ENCODE peak calls at places on chromosomes 5 and 9, in nine cellular contexts. P is foreskin fibroblast, Z is sigmoid colon, R is gastrocnemius medialis, B is left ventricle myocardium inferior, Q is prostate gland, J is mammary epithelial cell, V is pancreas, Y is mucosa of descending colon. X is an unnamed sample.
A peak's percentile ranks its signal among the peaks of the same experiment; 100 is the strongest.

GRCh38 chr9:20884985-20885593 is 146.4 kb downstream of the HACD4 start:
- DNase-seq in Q (peak; percentile 15), V (peak; percentile 44), Y (peak; percentile 86), P (peak; percentile 66), Z (peak; percentile 69), R (no peak), B (peak; percentile 21), J (peak; percentile 37), X (no peak)

GRCh38 chr9:14692536-14692917 is 705 bp downstream of the ZDHHC21 start:
- DNase-seq in Y (no peak), Q (no peak), Z (no peak), R (no peak), B (no peak), V (no peak), J (no peak), P (peak; percentile 29), X (no peak)

GRCh38 chr9:94870793-94871558 is 144.5 kb downstream of the AOPEP start:
- DNase-seq in Q (no peak), Z (no peak), J (peak; percentile 54), B (peak; percentile 65), V (no peak), P (peak; percentile 44), Y (no peak), R (peak; percentile 75), X (no peak)

GRCh38 chr5:42843675-42844292 is 32.1 kb upstream of the SELENOP start:
- DNase-seq in R (no peak), Z (no peak), Y (no peak), P (no peak), J (no peak), B (no peak), V (no peak), Q (no peak), X (no peak)

GRCh38 chr9:127942152-127943010 is 4.7 kb upstream of the DPM2 start:
- DNase-seq in R (peak; percentile 54), P (peak; percentile 84), Y (peak; percentile 53), B (peak; percentile 71), Z (peak; percentile 91), V (no peak), Q (peak; percentile 53), J (peak; percentile 30), X (no peak)

GRCh38 chr5:851553-851952 is 767 bp upstream of the ZDHHC11 start:
- DNase-seq in Q (no peak), Z (peak; percentile 40), Y (no peak), R (no peak), J (no peak), V (no peak), B (peak; percentile 9), P (no peak), X (no peak)

GRCh38 chr5:125712397-125712796 is 710.8 kb upstream of the GRAMD2B start:
- DNase-seq in V (no peak), R (no peak), B (no peak), Y (no peak), J (no peak), Z (no peak), P (no peak), Q (no peak), X (no peak)

GRCh38 chr5:115423541-115423940 is 121.0 kb downstream of the FEM1C start:
- DNase-seq in P (no peak), R (peak; percentile 72), Q (no peak), V (no peak), Y (peak; percentile 82), Z (peak; percentile 82), B (peak; percentile 81), J (no peak), X (no peak)

GRCh38 chr5:143241892-143242291 is 161.6 kb downstream of the NR3C1 start:
- DNase-seq in Y (no peak), Z (no peak), V (no peak), B (no peak), P (peak; percentile 53), Q (no peak), J (peak; percentile 76), R (no peak), X (no peak)

GRCh38 chr5:158124606-158125316 is 265.8 kb upstream of the CLINT1 start:
- DNase-seq in P (no peak), B (no peak), V (no peak), Q (no peak), Y (no peak), R (no peak), J (no peak), Z (no peak), X (no peak)

GRCh38 chr5:9245071-9245470 is 300.8 kb downstream of the SEMA5A start:
- DNase-seq in V (no peak), R (no peak), B (no peak), Y (no peak), J (peak; percentile 70), Z (no peak), P (peak; percentile 34), Q (no peak), X (no peak)

GRCh38 chr5:34548086-34548403 is 108.1 kb upstream of the RAI14 start:
- DNase-seq in Q (no peak), J (no peak), B (no peak), Z (no peak), P (no peak), Y (no peak), V (no peak), R (no peak), X (no peak)

GRCh38 chr9:87793292-87793691 is 67.4 kb downstream of the CTSL start:
- DNase-seq in P (peak; percentile 92), B (no peak), Z (no peak), V (no peak), J (peak; percentile 70), Y (peak; percentile 5), R (no peak), Q (no peak), X (peak; percentile 58)

GRCh38 chr5:136992796-136993489 is 506.2 kb downstream of the SPOCK1 start:
- DNase-seq in J (no peak), Q (no peak), P (no peak), B (no peak), V (no peak), R (no peak), Z (no peak), Y (no peak), X (no peak)

GRCh38 chr9:70923941-70924340 is 197.5 kb downstream of the TRPM3 start:
- DNase-seq in B (no peak), J (no peak), Y (no peak), P (peak; percentile 44), V (no peak), Q (no peak), R (no peak), Z (no peak), X (no peak)

GRCh38 chr9:70921126-70921525 is 200.3 kb downstream of the TRPM3 start:
- DNase-seq in P (peak; percentile 81), Y (no peak), J (peak; percentile 28), V (no peak), Q (no peak), B (no peak), Z (no peak), R (no peak), X (no peak)

GRCh38 chr9:70924905-70925547 is 196.4 kb downstream of the TRPM3 start:
- DNase-seq in Q (peak; percentile 45), V (peak; percentile 57), B (no peak), Z (no peak), J (peak; percentile 75), R (peak; percentile 2), Y (peak; percentile 52), P (peak; percentile 85), X (peak; percentile 65)

DNA sequence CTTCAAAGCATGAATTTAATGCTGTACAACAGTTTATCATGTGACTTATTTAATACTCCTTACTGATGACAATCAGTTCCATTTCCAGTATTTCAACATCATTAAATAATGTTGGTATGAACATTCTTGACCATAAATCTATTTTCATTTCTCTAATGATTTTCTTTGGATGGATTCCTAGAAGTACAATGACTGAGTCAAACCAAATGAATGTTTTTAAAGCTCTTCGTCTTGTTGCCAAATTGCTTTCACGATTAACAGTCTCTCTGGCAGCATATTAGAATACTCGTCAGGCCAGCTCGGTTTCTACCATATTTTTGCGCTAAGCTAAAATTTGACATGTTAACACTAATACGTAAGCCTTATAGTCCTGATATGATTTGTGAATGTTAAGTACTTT is 197.0 kb downstream of the TRPM3 start:
- DNase-seq in P (peak; percentile 86), B (no peak), Q (no peak), J (peak; percentile 78), Z (no peak), R (no peak), Y (no peak), V (no peak), X (peak; percentile 80)
- H3K4me3 ChIP-seq in P (no peak overlapping the region), B (peak overlapping the region; percentile 32), Q (no peak overlapping the region), J (peak overlapping the region; percentile 34), Z (no peak overlapping the region), R (no peak overlapping the region), Y (no peak overlapping the region), V (no peak overlapping the region), X (no peak overlapping the region)

DNA sequence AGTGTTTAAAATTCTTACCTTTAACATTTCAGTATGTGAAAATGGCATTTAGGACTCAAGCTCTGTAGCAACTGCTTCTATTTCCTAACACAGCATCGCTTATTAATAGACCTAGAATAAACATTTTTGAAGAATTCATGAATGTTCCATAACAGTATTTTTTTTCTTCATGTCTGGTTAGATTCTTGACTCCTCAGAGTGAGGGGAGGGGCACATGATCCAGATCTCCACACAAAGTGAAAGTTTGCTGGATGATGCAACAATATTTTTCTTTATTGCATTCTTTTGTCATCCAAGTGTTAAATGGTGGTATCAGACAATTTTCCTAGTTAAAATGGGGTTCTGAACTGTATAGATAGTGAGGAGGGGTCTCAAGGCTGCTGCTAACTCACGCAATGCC is 130.8 kb upstream of the MAN2A1 start:
- DNase-seq in J (no peak), B (no peak), Z (no peak), Y (no peak), P (no peak), V (no peak), R (no peak), Q (no peak), X (no peak)
- H3K4me3 ChIP-seq in J (no peak overlapping the region), B (no peak overlapping the region), Z (no peak overlapping the region), Y (no peak overlapping the region), P (no peak overlapping the region), V (no peak overlapping the region), R (no peak overlapping the region), Q (no peak overlapping the region), X (no peak overlapping the region)

DNA sequence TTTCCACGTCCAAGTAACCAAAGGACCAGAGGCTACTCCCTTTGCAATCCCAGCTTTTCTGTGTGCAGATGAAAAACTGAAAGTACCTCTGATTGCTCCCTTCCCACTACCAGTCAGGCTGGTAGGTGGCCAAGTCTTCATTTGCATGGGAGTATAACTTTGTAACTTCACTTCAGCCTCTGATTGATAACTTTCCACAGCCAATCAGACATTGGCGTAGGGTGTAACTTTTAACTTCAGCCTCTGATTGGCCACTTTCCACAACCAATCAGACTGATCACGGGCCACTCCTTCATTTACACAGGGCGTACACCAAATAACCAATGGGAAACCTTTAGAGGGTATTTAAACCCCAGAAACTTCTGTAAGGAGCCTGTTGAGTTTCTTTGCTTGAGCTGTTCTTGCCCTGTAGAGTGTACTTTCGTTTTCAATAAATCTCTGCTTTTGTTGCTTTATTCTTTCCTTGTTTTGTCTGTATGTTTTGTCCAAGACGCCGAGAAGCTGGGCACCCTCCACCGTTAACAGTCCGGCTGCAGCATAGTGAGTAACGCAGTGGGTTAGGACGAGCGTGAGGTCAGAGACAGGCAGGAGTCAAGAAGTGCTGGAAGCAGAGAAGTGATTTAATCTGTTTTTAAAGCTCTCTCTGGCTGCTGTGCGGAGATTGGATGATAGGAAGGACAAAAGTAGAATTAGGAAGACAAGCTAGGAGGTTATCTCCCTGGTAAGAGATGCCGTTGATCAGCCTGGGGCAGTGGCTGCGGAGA is 3.5 kb upstream of the EXOSC2 start:
- DNase-seq in B (no peak), Q (peak; percentile 90), V (peak; percentile 79), Y (peak; percentile 93), Z (peak; percentile 91), J (peak; percentile 98), P (peak; percentile 89), R (peak; percentile 65), X (peak; percentile 47)
- H3K4me3 ChIP-seq in B (peak overlapping the region; percentile 48), Q (peak overlapping the region; percentile 26), V (no peak overlapping the region), Y (peak overlapping the region; percentile 21), Z (peak overlapping the region; percentile 33), J (peak overlapping the region; percentile 61), P (peak overlapping the region; percentile 32), R (peak overlapping the region; percentile 38), X (peak overlapping the region; percentile 24)

GRCh38 chr5:177116631-177117373 is 16.8 kb upstream of the NSD1 start:
- DNase-seq in P (peak; percentile 93), V (peak; percentile 85), R (peak; percentile 80), J (peak; percentile 40), Y (peak; percentile 80), B (peak; percentile 90), Q (peak; percentile 78), Z (peak; percentile 96), X (no peak)
- H3K4me3 ChIP-seq in P (peak overlapping the region; percentile 18), V (no peak overlapping the region), R (peak overlapping the region; percentile 41), J (no peak overlapping the region), Y (no peak overlapping the region), B (peak overlapping the region; percentile 59), Q (no peak overlapping the region), Z (peak overlapping the region; percentile 23), X (peak overlapping the region; percentile 19)

X was measured in AG04449.